ENCODE peak calls at places on chromosomes 4 and X, in eight cellular contexts. U is heart left ventricle; N is astrocyte of the spinal cord; H is thyroid gland; Q is Jurkat, Clone E6-1; F is aorta; W is ovary; T is left ventricle myocardium inferior. E is an unnamed sample.

GRCh38 chr4:107120661-107121060 is 84.5 kb upstream of the DKK2 start:
- DNase-seq in H (no peak), U (no peak), N (no peak), Q (no peak), T (no peak), F (peak), W (no peak), E (no peak)

GRCh38 chr4:176778491-176778890 is 14.2 kb downstream of the VEGFC start:
- DNase-seq in H (no peak), T (no peak), U (no peak), W (no peak), F (no peak), Q (no peak), N (peak), E (peak)

GRCh38 chrX:81875800-81876199 is 673.9 kb downstream of the SH3BGRL start:
- DNase-seq in F (no peak), T (no peak), Q (no peak), W (no peak), U (no peak), H (no peak), N (no peak), E (no peak)

GRCh38 chr4:169810325-169811323 is 52.9 kb upstream of the HPF1 start:
- DNase-seq in U (no peak), T (no peak), H (peak), F (no peak), W (no peak), Q (peak), N (peak), E (no peak)

GRCh38 chr4:26772096-26772495 is 88.5 kb upstream of the STIM2 start:
- DNase-seq in W (no peak), H (no peak), F (no peak), N (no peak), U (no peak), Q (no peak), T (no peak), E (no peak)

GRCh38 chrX:40100141-40100536 is 2.4 kb upstream of the BCOR start:
- DNase-seq in T (peak), Q (no peak), H (peak), N (no peak), W (peak), F (no peak), U (peak), E (no peak)

GRCh38 chr4:126708716-126709115 is 924.0 kb upstream of the INTU start:
- DNase-seq in H (peak), N (no peak), Q (no peak), F (no peak), W (no peak), T (no peak), U (no peak), E (no peak)

GRCh38 chrX:117092641-117093040 is 629.9 kb upstream of the CT83 start:
- DNase-seq in T (no peak), Q (no peak), N (no peak), H (no peak), F (no peak), U (no peak), W (no peak), E (no peak)

GRCh38 chrX:116009871-116010710 is 160.5 kb upstream of the AGTR2 start:
- DNase-seq in N (no peak), F (peak), Q (no peak), H (peak), T (peak), U (no peak), W (peak), E (no peak)

GRCh38 chr4:88533088-88533790 is 9.7 kb upstream of the PYURF start:
- DNase-seq in U (no peak), F (no peak), Q (no peak), H (no peak), N (peak), T (no peak), W (no peak), E (no peak)

GRCh38 chr4:64014647-64015046 is 394.6 kb downstream of the TECRL start:
- DNase-seq in F (no peak), Q (no peak), T (no peak), U (no peak), N (no peak), H (no peak), W (no peak), E (no peak)

GRCh38 chr4:82372502-82372873 is 1.3 kb downstream of the HNRNPD start:
- DNase-seq in U (no peak), F (no peak), H (peak), W (peak), N (no peak), Q (peak), T (no peak), E (peak)

GRCh38 chr4:122674371-122674770 is 53.5 kb upstream of the IL21 start:
- DNase-seq in W (no peak), T (no peak), N (no peak), F (no peak), U (no peak), H (no peak), Q (peak), E (no peak)

GRCh38 chrX:9475984-9476383 is 11.1 kb downstream of the TBL1X start:
- DNase-seq in Q (no peak), N (no peak), H (no peak), F (no peak), U (no peak), T (no peak), W (no peak), E (no peak)

GRCh38 chr4:46462746-46463145 is 72.8 kb upstream of the GABRA2 start:
- DNase-seq in F (no peak), H (no peak), N (no peak), W (no peak), Q (no peak), T (no peak), U (no peak), E (no peak)

GRCh38 chr4:177228599-177228998 is 81.1 kb upstream of the NEIL3 start:
- DNase-seq in W (no peak), U (no peak), N (no peak), H (no peak), Q (no peak), T (no peak), F (no peak), E (peak)

GRCh38 chr4:118338518-118338917 is 14.3 kb downstream of the PRSS12 start:
- DNase-seq in Q (no peak), F (no peak), N (no peak), T (no peak), U (no peak), H (no peak), W (no peak), E (no peak)

GRCh38 chrX:119516157-119516702 is 48.0 kb downstream of the SLC25A5 start:
- DNase-seq in H (peak), U (no peak), Q (peak), F (no peak), T (no peak), N (peak), W (no peak), E (no peak)

DNA sequence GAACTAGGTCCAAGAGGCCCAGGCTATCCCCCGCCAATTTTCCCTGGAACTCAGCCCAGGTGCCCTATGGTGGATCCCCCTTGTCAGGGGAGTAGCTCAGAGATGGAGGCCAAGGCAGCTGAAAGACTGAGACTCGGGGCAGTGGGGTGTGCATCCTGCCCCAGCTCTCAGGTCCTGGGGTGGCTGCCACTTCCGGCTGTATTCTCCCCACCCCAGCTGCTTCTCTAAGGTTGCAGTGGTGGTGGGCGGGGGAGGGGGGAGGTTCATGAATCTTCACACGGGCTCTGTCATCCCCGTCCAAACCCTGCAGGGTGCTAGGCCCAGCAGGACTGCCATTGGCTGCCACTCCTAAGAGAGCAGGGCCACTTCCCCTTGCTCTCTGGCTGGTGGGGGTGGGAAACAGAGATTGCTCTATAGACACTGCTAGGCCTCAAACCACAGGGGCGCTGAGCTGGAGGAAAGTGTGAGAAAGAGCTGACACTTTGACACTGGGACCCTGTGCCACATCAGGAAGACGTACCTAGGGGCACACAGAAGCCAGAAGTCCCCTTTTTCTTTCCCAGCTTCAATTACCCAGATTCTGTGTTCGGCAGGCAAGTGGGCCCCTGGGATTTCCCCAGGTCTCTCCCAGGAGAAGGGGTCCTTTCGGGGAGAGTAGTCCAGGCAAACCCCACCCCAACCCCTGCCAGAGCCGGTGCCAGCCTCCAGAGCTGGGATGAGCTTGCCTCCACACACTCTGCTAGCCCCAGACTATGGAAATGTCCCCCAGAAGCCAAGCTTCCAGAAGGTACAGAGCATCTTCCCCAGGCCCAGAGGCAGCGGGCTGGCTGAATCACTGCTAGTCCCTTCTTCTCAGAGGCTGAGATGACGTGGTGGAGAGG is 1.6 kb downstream of the SASH3 start:
- DNase-seq in T (no peak), H (peak), Q (peak), U (no peak), F (peak), N (no peak), W (no peak), E (no peak)
- H3K4me3 ChIP-seq in T (peak), H (no peak), Q (peak), U (peak), F (no peak), N (no peak), W (no peak), E (no peak)

DNA sequence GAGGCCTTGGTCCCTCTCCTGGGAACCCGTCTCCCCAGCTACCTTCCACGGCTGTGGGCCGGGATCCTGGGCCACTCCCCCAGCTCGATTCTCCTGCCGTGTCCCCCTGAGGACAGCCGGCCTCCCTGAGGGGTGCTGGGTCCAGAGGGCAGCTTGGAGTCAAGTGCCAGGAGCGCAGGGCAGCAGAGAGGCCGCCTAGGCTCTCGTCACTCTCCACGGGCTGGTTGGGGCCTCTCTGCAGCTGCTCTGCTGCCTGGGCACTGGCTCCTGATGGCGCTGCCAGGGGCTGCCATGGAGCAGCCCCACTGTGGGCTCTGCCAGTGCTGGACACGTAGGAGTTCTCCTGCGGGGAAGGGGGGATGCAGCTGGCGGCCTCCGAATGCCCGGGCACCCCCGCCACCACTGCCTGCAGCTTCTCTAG is 6.7 kb downstream of the IRAK1 start:
- DNase-seq in W (no peak), U (no peak), H (no peak), T (no peak), F (peak), N (no peak), Q (no peak), E (no peak)
- H3K4me3 ChIP-seq in W (no peak), U (no peak), H (no peak), T (no peak), F (no peak), N (no peak), Q (no peak), E (no peak)

GRCh38 chrX:153498453-153498852 is 3.7 kb downstream of the BGN start:
- DNase-seq in T (no peak), F (no peak), U (no peak), N (no peak), Q (no peak), H (no peak), W (no peak), E (no peak)
- H3K4me3 ChIP-seq in T (peak), F (no peak), U (peak), N (no peak), Q (no peak), H (no peak), W (no peak), E (peak)

GRCh38 chrX:71492086-71493065 is 40.5 kb upstream of the OGT start:
- DNase-seq in H (peak), T (peak), Q (no peak), U (peak), F (peak), N (peak), W (peak), E (peak)
- H3K4me3 ChIP-seq in H (peak), T (peak), Q (no peak), U (peak), F (peak), N (peak), W (peak), E (peak)